ENCODE peak calls at places on chromosomes 2 and 18, in eight cellular contexts. X, M, A, G, V, C, W and O are unnamed samples.

GRCh38 chr2:232873292-232873908 is 3.3 kb downstream of the SNORC start:
- DNase-seq in X (no peak), M (no peak), A (no peak), G (no peak), V (no peak), C (no peak), W (no peak), O (no peak)

GRCh38 chr2:142038826-142039225 is 92.0 kb downstream of the LRP1B start:
- DNase-seq in X (no peak), M (no peak), A (no peak), G (no peak), V (no peak), C (peak; percentile 1), W (no peak), O (no peak)

GRCh38 chr2:97751752-97752151 is 38.4 kb downstream of the ZAP70 start:
- DNase-seq in X (peak; percentile 76), M (no peak), A (peak; percentile 73), G (no peak), V (no peak), C (peak; percentile 59), W (peak; percentile 53), O (no peak)

GRCh38 chr2:158686166-158686792 is 108.8 kb upstream of the DAPL1 start:
- DNase-seq in X (no peak), M (no peak), A (no peak), G (no peak), V (no peak), C (no peak), W (no peak), O (no peak)

GRCh38 chr2:187395276-187396015 is 52.6 kb downstream of the CALCRL start:
- DNase-seq in X (no peak), M (no peak), A (no peak), G (no peak), V (no peak), C (no peak), W (no peak), O (no peak)

GRCh38 chr2:63649829-63650228 is 61.1 kb downstream of the MDH1 start:
- DNase-seq in X (no peak), M (no peak), A (no peak), G (no peak), V (no peak), C (no peak), W (no peak), O (no peak)

GRCh38 chr18:23357992-23358594 is 95.0 kb upstream of the RIOK3 start:
- DNase-seq in X (peak; percentile 59), M (no peak), A (no peak), G (no peak), V (no peak), C (no peak), W (no peak), O (no peak)

GRCh38 chr2:232761301-232761907 is 15.0 kb downstream of the KCNJ13 start:
- DNase-seq in X (peak; percentile 17), M (peak; percentile 30), A (peak; percentile 19), G (no peak), V (no peak), C (peak; percentile 52), W (no peak), O (no peak)

GRCh38 chr2:190443778-190444481 is 35.8 kb downstream of the MFSD6 start:
- DNase-seq in X (peak; percentile 54), M (no peak), A (no peak), G (no peak), V (no peak), C (no peak), W (no peak), O (no peak)

GRCh38 chr18:44937985-44938384 is 257.3 kb downstream of the SETBP1 start:
- DNase-seq in X (no peak), M (no peak), A (peak; percentile 50), G (no peak), V (no peak), C (no peak), W (no peak), O (no peak)

GRCh38 chr2:128413718-128414341 is 95.2 kb upstream of the HS6ST1 start:
- DNase-seq in X (no peak), M (no peak), A (no peak), G (peak; percentile 43), V (no peak), C (no peak), W (peak; percentile 51), O (no peak)

GRCh38 chr18:48875314-48875941 is 75.3 kb downstream of the SMAD7 start:
- DNase-seq in X (no peak), M (no peak), A (no peak), G (no peak), V (no peak), C (no peak), W (no peak), O (no peak)

GRCh38 chr2:48496867-48497266 is 33.1 kb upstream of the STON1 start:
- DNase-seq in X (no peak), M (no peak), A (no peak), G (no peak), V (no peak), C (peak; percentile 54), W (no peak), O (no peak)

GRCh38 chr18:57959278-57959677 is 84.7 kb upstream of the NEDD4L start:
- DNase-seq in X (peak; percentile 30), M (no peak), A (peak; percentile 49), G (no peak), V (no peak), C (peak; percentile 86), W (no peak), O (peak; percentile 23)

GRCh38 chr2:37770797-37771196 is 99.4 kb upstream of the CDC42EP3 start:
- DNase-seq in X (no peak), M (no peak), A (no peak), G (no peak), V (no peak), C (no peak), W (no peak), O (no peak)

GRCh38 chr2:127404466-127405251 is 13.6 kb upstream of the PROC start:
- DNase-seq in X (no peak), M (no peak), A (no peak), G (peak; percentile 53), V (no peak), C (no peak), W (no peak), O (no peak)

GRCh38 chr18:68472701-68473295 is 242.1 kb downstream of the TMX3 start:
- DNase-seq in X (no peak), M (no peak), A (no peak), G (no peak), V (no peak), C (peak; percentile 38), W (no peak), O (no peak)

GRCh38 chr2:12416600-12416999 is 300.1 kb upstream of the TRIB2 start:
- DNase-seq in X (peak; percentile 56), M (peak; percentile 64), A (no peak), G (no peak), V (peak; percentile 45), C (peak; percentile 15), W (no peak), O (no peak)

GRCh38 chr2:41321341-41321740 is 726.5 kb upstream of the PKDCC start:
- DNase-seq in X (no peak), M (no peak), A (no peak), G (no peak), V (no peak), C (no peak), W (no peak), O (no peak)

GRCh38 chr2:74029719-74030397 is 45.1 kb downstream of the TET3 start:
- DNase-seq in X (no peak), M (no peak), A (no peak), G (no peak), V (no peak), C (no peak), W (no peak), O (no peak)

GRCh38 chr2:224014336-224014735 is 24.8 kb downstream of the SERPINE2 start:
- DNase-seq in X (no peak), M (no peak), A (no peak), G (no peak), V (no peak), C (no peak), W (no peak), O (no peak)

GRCh38 chr18:44133483-44133882 is 547.2 kb upstream of the SETBP1 start:
- DNase-seq in X (no peak), M (no peak), A (no peak), G (no peak), V (no peak), C (peak; percentile 6), W (no peak), O (no peak)

GRCh38 chr2:233256048-233256447 is 4.6 kb downstream of the ATG16L1 start:
- DNase-seq in X (no peak), M (no peak), A (no peak), G (no peak), V (no peak), C (no peak), W (no peak), O (no peak)

GRCh38 chr2:217164008-217164407 is 304.1 kb upstream of the TNP1 start:
- DNase-seq in X (no peak), M (no peak), A (no peak), G (no peak), V (no peak), C (no peak), W (no peak), O (no peak)

GRCh38 chr2:239550336-239550735 is 149.5 kb upstream of the HDAC4 start:
- DNase-seq in X (no peak), M (no peak), A (no peak), G (no peak), V (no peak), C (no peak), W (no peak), O (no peak)

GRCh38 chr18:48781041-48781989 is 169.4 kb downstream of the SMAD7 start:
- DNase-seq in X (peak; percentile 75), M (no peak), A (no peak), G (peak; percentile 78), V (peak; percentile 89), C (no peak), W (no peak), O (peak; percentile 23)

GRCh38 chr2:200765139-200765951 is 46.4 kb upstream of the BZW1 start:
- DNase-seq in X (no peak), M (no peak), A (no peak), G (no peak), V (no peak), C (peak; percentile 97), W (no peak), O (peak; percentile 77)

GRCh38 chr18:50707841-50708240 is 112.0 kb downstream of the MRO start:
- DNase-seq in X (no peak), M (no peak), A (peak; percentile 26), G (no peak), V (no peak), C (no peak), W (no peak), O (no peak)

GRCh38 chr18:57437433-57437781 is 2.2 kb downstream of the ONECUT2 start:
- DNase-seq in X (no peak), M (no peak), A (peak; percentile 53), G (no peak), V (no peak), C (no peak), W (no peak), O (no peak)

GRCh38 chr18:37266290-37266689 is 299.3 kb downstream of the CELF4 start:
- DNase-seq in X (no peak), M (no peak), A (no peak), G (no peak), V (peak; percentile 52), C (no peak), W (no peak), O (no peak)